ENCODE peak calls at places on chromosomes 2 and 18, in seven cellular contexts. D is WTC11; A is choroid plexus epithelial cell; X is omental fat pad; U is stimulated activated CD4-positive, alpha-beta T cell treated with anti-CD3 and anti-CD28 coated beads, Interleukin-1b, Interleukin-23, amount 100 ng/mL, for 4 hours; F is H54; G is activated CD4-positive, alpha-beta T cell treated with anti-CD3 and anti-CD28 coated beads for 48 hours. B is an unnamed sample.

GRCh38 chr18:361941-362913 is 94.4 kb upstream of the THOC1 start:
- DNase-seq in G (no peak), D (no peak), A (peak; percentile 49), U (no peak), X (no peak), F (no peak), B (no peak)

GRCh38 chr2:28495551-28496284 is at the start of gene PLB1:
- DNase-seq in D (no peak), A (no peak), G (no peak), U (no peak), X (no peak), F (no peak), B (no peak)

GRCh38 chr18:42813570-42813969 is 301.9 kb downstream of the RIT2 start:
- DNase-seq in X (no peak), D (no peak), F (no peak), U (no peak), A (no peak), G (no peak), B (no peak)

GRCh38 chr2:70541481-70542020 is 12.1 kb downstream of the TGFA start:
- DNase-seq in G (no peak), U (no peak), X (no peak), A (no peak), F (peak; percentile 38), D (no peak), B (no peak)

GRCh38 chr18:24600076-24600654 is 139.7 kb downstream of the HRH4 start:
- DNase-seq in A (peak; percentile 72), F (no peak), G (peak; percentile 6), X (no peak), U (no peak), D (no peak), B (no peak)

GRCh38 chr2:188294547-188294946 is 2.9 kb downstream of the GULP1 start:
- DNase-seq in F (no peak), A (peak; percentile 21), X (no peak), U (no peak), G (no peak), D (no peak), B (no peak)

GRCh38 chr2:230668184-230668938 is 44.3 kb upstream of the CAB39 start:
- DNase-seq in A (peak; percentile 50), X (no peak), U (no peak), G (peak; percentile 65), F (no peak), D (no peak), B (peak; percentile 62)

GRCh38 chr2:118044849-118045248 is 31.0 kb upstream of the CCDC93 start:
- DNase-seq in X (no peak), U (no peak), G (no peak), F (no peak), A (no peak), D (no peak), B (no peak)

GRCh38 chr2:144596074-144596871 is 76.4 kb upstream of the ZEB2 start:
- DNase-seq in D (no peak), G (no peak), F (peak; percentile 9), A (peak; percentile 71), U (no peak), X (no peak), B (no peak)

GRCh38 chr2:38610851-38611801 is 8.4 kb upstream of the HNRNPLL start:
- DNase-seq in X (no peak), G (peak; percentile 55), A (no peak), F (no peak), D (no peak), U (no peak), B (no peak)

GRCh38 chr2:57444731-57445414 is 601.7 kb upstream of the VRK2 start:
- DNase-seq in G (no peak), U (no peak), F (no peak), A (no peak), X (no peak), D (no peak), B (no peak)

GRCh38 chr2:69046221-69046662 is 33.3 kb downstream of the ANTXR1 start:
- DNase-seq in U (no peak), D (no peak), G (no peak), X (no peak), F (peak; percentile 42), A (peak; percentile 94), B (no peak)

GRCh38 chr18:41577529-41577928 is 377.5 kb upstream of the PIK3C3 start:
- DNase-seq in A (no peak), D (no peak), U (no peak), F (no peak), X (no peak), G (no peak), B (no peak)

GRCh38 chr18:39571511-39571910 is 2005.9 kb upstream of the CELF4 start:
- DNase-seq in U (no peak), F (no peak), A (peak; percentile 61), D (no peak), X (no peak), G (no peak), B (no peak)

GRCh38 chr2:113124181-113124961 is 3.0 kb upstream of the IL1RN start:
- DNase-seq in A (peak; percentile 36), F (peak; percentile 25), D (no peak), U (no peak), X (no peak), G (no peak), B (no peak)

GRCh38 chr2:32856891-32857290 is 89.9 kb upstream of the LTBP1 start:
- DNase-seq in G (no peak), A (no peak), X (no peak), F (no peak), U (no peak), D (no peak), B (no peak)

GRCh38 chr2:165239230-165239629 is at the start of gene SCN2A:
- DNase-seq in D (no peak), G (no peak), A (peak; percentile 85), X (no peak), F (no peak), U (no peak), B (no peak)

GRCh38 chr18:51398104-51398503 is 200.6 kb upstream of the MEX3C start:
- DNase-seq in G (no peak), D (no peak), U (no peak), A (peak; percentile 50), X (no peak), F (no peak), B (no peak)

GRCh38 chr2:119431155-119431975 is at the start of gene TMEM37:
- DNase-seq in U (no peak), D (peak; percentile 79), F (peak; percentile 63), X (no peak), A (peak; percentile 92), G (peak; percentile 11), B (peak; percentile 88)

GRCh38 chr2:18209934-18210639 is 331.6 kb downstream of the KCNS3 start:
- DNase-seq in U (no peak), G (no peak), X (no peak), D (no peak), F (no peak), A (peak; percentile 58), B (no peak)

GRCh38 chr18:75115514-75115913 is 93.4 kb downstream of the PTGR3 start:
- DNase-seq in U (no peak), X (no peak), D (no peak), G (no peak), A (no peak), F (no peak), B (no peak)

GRCh38 chr2:38598991-38599295 is 3.8 kb downstream of the HNRNPLL start:
- DNase-seq in F (no peak), A (no peak), X (no peak), D (no peak), G (no peak), U (no peak), B (no peak)

GRCh38 chr2:10658041-10658913 is 31.5 kb downstream of the NOL10 start:
- DNase-seq in G (no peak), F (peak; percentile 33), A (peak; percentile 93), X (no peak), D (no peak), U (no peak), B (no peak)

GRCh38 chr2:43293744-43294695 is 67.6 kb upstream of the ZFP36L2 start:
- DNase-seq in F (peak; percentile 90), A (peak; percentile 99), U (peak; percentile 15), X (no peak), G (peak; percentile 49), D (no peak), B (no peak)

B was measured in left lung.